ENCODE peak calls at places on chromosomes 13 and 19, in ten cellular contexts. One of them, this sample, is unnamed. For H3K4me1, the result is how much of the 10 kb centered on the place peaks cover.

GRCh38 chr19:52778811-52779210 is 7.8 kb downstream of the ZNF600 start:
- DNase-seq in OCI-LY7: no peak
- DNase-seq in tibial nerve: no peak
- DNase-seq in SK-N-SH: no peak
- DNase-seq in stomach: no peak
- DNase-seq in thoracic aorta: no peak
- DNase-seq in K562: no peak
- DNase-seq in hepatocyte: no peak
- DNase-seq in left lung: no peak
- DNase-seq in mammary epithelial cell: no peak
- DNase-seq in this sample: no peak

GRCh38 chr13:33353210-33353609 is 67.7 kb upstream of the STARD13 start:
- DNase-seq in stomach: no peak
- DNase-seq in tibial nerve: peak
- DNase-seq in SK-N-SH: no peak
- DNase-seq in mammary epithelial cell: no peak
- DNase-seq in K562: no peak
- DNase-seq in thoracic aorta: no peak
- DNase-seq in left lung: peak
- DNase-seq in hepatocyte: no peak
- DNase-seq in OCI-LY7: peak
- DNase-seq in this sample: peak

GRCh38 chr19:1080360-1081161 is 13.6 kb downstream of the ARHGAP45 start:
- DNase-seq in mammary epithelial cell: no peak
- DNase-seq in hepatocyte: no peak
- DNase-seq in OCI-LY7: no peak
- DNase-seq in tibial nerve: no peak
- DNase-seq in K562: no peak
- DNase-seq in stomach: no peak
- DNase-seq in left lung: no peak
- DNase-seq in thoracic aorta: no peak
- DNase-seq in SK-N-SH: no peak
- DNase-seq in this sample: no peak

GRCh38 chr19:56699552-56699951 is 28.0 kb upstream of the ZNF835 start:
- DNase-seq in stomach: no peak
- DNase-seq in OCI-LY7: no peak
- DNase-seq in mammary epithelial cell: no peak
- DNase-seq in K562: no peak
- DNase-seq in tibial nerve: no peak
- DNase-seq in thoracic aorta: no peak
- DNase-seq in hepatocyte: no peak
- DNase-seq in SK-N-SH: no peak
- DNase-seq in left lung: no peak
- DNase-seq in this sample: no peak

GRCh38 chr13:38421590-38422560 is 72.2 kb downstream of the UFM1 start:
- DNase-seq in hepatocyte: no peak
- DNase-seq in K562: no peak
- DNase-seq in OCI-LY7: no peak
- DNase-seq in SK-N-SH: no peak
- DNase-seq in left lung: no peak
- DNase-seq in stomach: no peak
- DNase-seq in tibial nerve: no peak
- DNase-seq in thoracic aorta: no peak
- DNase-seq in mammary epithelial cell: peak
- DNase-seq in this sample: peak

GRCh38 chr13:112366907-112367646 is 9.1 kb upstream of the SPACA7 start:
- DNase-seq in left lung: no peak
- DNase-seq in OCI-LY7: no peak
- DNase-seq in thoracic aorta: no peak
- DNase-seq in hepatocyte: no peak
- DNase-seq in K562: no peak
- DNase-seq in mammary epithelial cell: no peak
- DNase-seq in SK-N-SH: no peak
- DNase-seq in stomach: no peak
- DNase-seq in tibial nerve: no peak
- DNase-seq in this sample: no peak

GRCh38 chr19:9849786-9850185 is 14.7 kb downstream of the PIN1 start:
- DNase-seq in K562: no peak
- DNase-seq in left lung: no peak
- DNase-seq in tibial nerve: no peak
- DNase-seq in hepatocyte: no peak
- DNase-seq in mammary epithelial cell: no peak
- DNase-seq in stomach: no peak
- DNase-seq in SK-N-SH: no peak
- DNase-seq in thoracic aorta: no peak
- DNase-seq in OCI-LY7: no peak
- DNase-seq in this sample: no peak

GRCh38 chr13:110705826-110706569 is at the start of gene CARS2:
- DNase-seq in hepatocyte: peak
- DNase-seq in K562: peak
- DNase-seq in mammary epithelial cell: peak
- DNase-seq in left lung: peak
- DNase-seq in tibial nerve: peak
- DNase-seq in thoracic aorta: peak
- DNase-seq in SK-N-SH: peak
- DNase-seq in stomach: peak
- DNase-seq in OCI-LY7: peak
- DNase-seq in this sample: peak

DNA sequence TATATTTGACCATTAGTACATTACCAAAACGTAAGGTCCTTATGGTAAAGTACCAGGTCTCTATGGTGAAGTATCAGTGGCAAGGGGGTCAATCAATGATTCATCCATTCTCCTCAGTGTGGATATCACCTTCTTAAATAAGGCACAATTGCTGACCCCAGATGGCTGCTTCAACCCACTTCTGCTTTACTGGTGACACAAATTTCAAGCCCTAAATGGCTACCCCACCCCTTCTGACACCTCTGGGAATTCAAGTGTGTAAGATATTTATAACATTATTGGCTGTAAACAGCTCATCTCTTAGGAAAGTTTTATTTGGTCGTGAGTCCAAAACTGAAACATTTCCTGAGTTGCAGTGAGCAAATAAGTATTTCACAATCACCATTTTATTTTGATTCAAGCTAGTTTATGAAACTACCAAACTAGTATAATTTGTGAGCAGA is 7.9 kb upstream of the WBP4 start:
- DNase-seq in tibial nerve: peak
- DNase-seq in K562: no peak
- DNase-seq in thoracic aorta: no peak
- DNase-seq in mammary epithelial cell: peak
- DNase-seq in OCI-LY7: peak
- DNase-seq in left lung: no peak
- DNase-seq in stomach: no peak
- DNase-seq in SK-N-SH: no peak
- DNase-seq in hepatocyte: no peak
- DNase-seq in this sample: no peak
- H3K4me1 ChIP-seq in tibial nerve: under half
- H3K4me1 ChIP-seq in K562: under half
- H3K4me1 ChIP-seq in thoracic aorta: half or more
- H3K4me1 ChIP-seq in mammary epithelial cell: under half
- H3K4me1 ChIP-seq in OCI-LY7: half or more
- H3K4me1 ChIP-seq in left lung: under half
- H3K4me1 ChIP-seq in stomach: half or more
- H3K4me1 ChIP-seq in SK-N-SH: under half
- H3K4me1 ChIP-seq in hepatocyte: under half
- H3K4me1 ChIP-seq in this sample: under half

DNA sequence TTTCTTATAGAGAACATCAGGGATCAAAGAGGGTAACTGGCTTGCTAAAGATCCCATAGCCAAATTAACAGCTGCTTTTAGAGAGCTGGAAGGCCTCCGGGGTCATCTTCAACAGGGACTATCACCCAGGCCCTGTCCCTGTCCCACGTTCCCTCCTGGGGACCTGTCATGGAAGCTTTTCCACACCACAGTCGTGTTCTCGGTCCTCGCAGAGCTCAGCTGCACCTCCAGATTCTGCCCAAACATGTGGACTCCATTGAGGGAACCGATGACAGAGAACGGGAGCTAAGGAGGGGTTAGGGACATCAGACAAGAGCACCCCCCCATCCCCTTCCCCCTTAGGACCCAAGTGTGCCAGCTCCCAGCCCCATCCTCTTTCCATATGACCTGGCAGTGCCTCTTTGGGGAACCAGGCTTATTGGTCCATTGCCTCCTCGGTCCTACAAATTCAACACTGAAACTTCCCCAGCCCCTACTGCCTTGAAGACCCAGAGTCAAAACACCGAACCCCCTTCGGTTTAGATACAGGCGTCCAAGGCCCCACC is 568 bp downstream of the FUZ start:
- DNase-seq in hepatocyte: no peak
- DNase-seq in stomach: no peak
- DNase-seq in left lung: no peak
- DNase-seq in tibial nerve: no peak
- DNase-seq in K562: no peak
- DNase-seq in mammary epithelial cell: no peak
- DNase-seq in OCI-LY7: peak
- DNase-seq in thoracic aorta: no peak
- DNase-seq in SK-N-SH: no peak
- DNase-seq in this sample: no peak
- H3K27ac ChIP-seq in hepatocyte: peak
- H3K27ac ChIP-seq in stomach: peak
- H3K27ac ChIP-seq in left lung: peak
- H3K27ac ChIP-seq in tibial nerve: peak
- H3K27ac ChIP-seq in K562: peak
- H3K27ac ChIP-seq in mammary epithelial cell: peak
- H3K27ac ChIP-seq in OCI-LY7: peak
- H3K27ac ChIP-seq in thoracic aorta: peak
- H3K27ac ChIP-seq in SK-N-SH: peak
- H3K27ac ChIP-seq in this sample: peak

GRCh38 chr19:17289489-17289888 is 7.8 kb downstream of the ANKLE1 start:
- DNase-seq in left lung: peak
- DNase-seq in hepatocyte: peak
- DNase-seq in SK-N-SH: peak
- DNase-seq in K562: peak
- DNase-seq in stomach: peak
- DNase-seq in thoracic aorta: no peak
- DNase-seq in tibial nerve: no peak
- DNase-seq in mammary epithelial cell: no peak
- DNase-seq in OCI-LY7: peak
- DNase-seq in this sample: peak

GRCh38 chr19:17285415-17286135 is 3.9 kb downstream of the ANKLE1 start:
- DNase-seq in left lung: no peak
- DNase-seq in stomach: no peak
- DNase-seq in tibial nerve: no peak
- DNase-seq in K562: no peak
- DNase-seq in mammary epithelial cell: no peak
- DNase-seq in OCI-LY7: no peak
- DNase-seq in hepatocyte: no peak
- DNase-seq in SK-N-SH: no peak
- DNase-seq in thoracic aorta: no peak
- DNase-seq in this sample: no peak

GRCh38 chr19:17286263-17286662 is 4.6 kb downstream of the ANKLE1 start:
- DNase-seq in K562: no peak
- DNase-seq in left lung: no peak
- DNase-seq in thoracic aorta: no peak
- DNase-seq in SK-N-SH: no peak
- DNase-seq in hepatocyte: no peak
- DNase-seq in mammary epithelial cell: no peak
- DNase-seq in stomach: no peak
- DNase-seq in OCI-LY7: no peak
- DNase-seq in tibial nerve: no peak
- DNase-seq in this sample: no peak

GRCh38 chr19:17283504-17283996 is 1.8 kb downstream of the ANKLE1 start:
- DNase-seq in OCI-LY7: no peak
- DNase-seq in hepatocyte: no peak
- DNase-seq in SK-N-SH: no peak
- DNase-seq in mammary epithelial cell: no peak
- DNase-seq in stomach: no peak
- DNase-seq in thoracic aorta: no peak
- DNase-seq in K562: no peak
- DNase-seq in tibial nerve: no peak
- DNase-seq in left lung: no peak
- DNase-seq in this sample: no peak

DNA sequence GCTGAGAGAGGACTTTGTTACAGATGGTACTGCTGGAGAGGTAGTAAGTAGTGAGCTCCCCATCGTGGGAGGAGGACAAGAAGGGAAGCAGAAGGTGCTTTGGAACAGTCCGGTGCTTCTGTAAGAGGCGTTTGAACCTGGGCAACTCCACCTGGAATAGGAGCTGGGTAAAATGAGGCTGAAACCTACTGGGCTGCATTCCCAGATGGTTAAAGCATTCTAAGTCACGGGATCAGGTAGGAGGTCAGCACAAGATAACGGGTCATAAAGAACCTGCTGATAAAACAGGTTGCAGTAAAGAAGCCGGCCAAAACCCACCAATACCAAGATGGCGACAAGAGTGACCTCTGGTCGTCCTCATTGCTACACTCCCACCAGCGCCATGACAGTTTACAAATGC is 5.0 kb downstream of the ANKLE1 start:
- DNase-seq in stomach: no peak
- DNase-seq in K562: no peak
- DNase-seq in thoracic aorta: no peak
- DNase-seq in hepatocyte: no peak
- DNase-seq in SK-N-SH: no peak
- DNase-seq in OCI-LY7: no peak
- DNase-seq in tibial nerve: no peak
- DNase-seq in mammary epithelial cell: no peak
- DNase-seq in left lung: no peak
- DNase-seq in this sample: no peak
- H3K4me1 ChIP-seq in stomach: under half
- H3K4me1 ChIP-seq in K562: under half
- H3K4me1 ChIP-seq in thoracic aorta: under half
- H3K4me1 ChIP-seq in hepatocyte: under half
- H3K4me1 ChIP-seq in SK-N-SH: under half
- H3K4me1 ChIP-seq in OCI-LY7: under half
- H3K4me1 ChIP-seq in tibial nerve: under half
- H3K4me1 ChIP-seq in mammary epithelial cell: under half
- H3K4me1 ChIP-seq in left lung: under half
- H3K4me1 ChIP-seq in this sample: under half

GRCh38 chr19:31316201-31316951 is 32.9 kb downstream of the TSHZ3 start:
- DNase-seq in hepatocyte: no peak
- DNase-seq in thoracic aorta: no peak
- DNase-seq in mammary epithelial cell: no peak
- DNase-seq in tibial nerve: peak
- DNase-seq in K562: no peak
- DNase-seq in SK-N-SH: no peak
- DNase-seq in left lung: peak
- DNase-seq in stomach: no peak
- DNase-seq in OCI-LY7: no peak
- DNase-seq in this sample: peak

GRCh38 chr19:31317542-31317941 is 31.7 kb downstream of the TSHZ3 start:
- DNase-seq in hepatocyte: no peak
- DNase-seq in SK-N-SH: no peak
- DNase-seq in thoracic aorta: no peak
- DNase-seq in stomach: no peak
- DNase-seq in OCI-LY7: no peak
- DNase-seq in left lung: no peak
- DNase-seq in K562: no peak
- DNase-seq in tibial nerve: no peak
- DNase-seq in mammary epithelial cell: no peak
- DNase-seq in this sample: peak

GRCh38 chr19:31315621-31316011 is 33.6 kb downstream of the TSHZ3 start:
- DNase-seq in hepatocyte: no peak
- DNase-seq in stomach: no peak
- DNase-seq in thoracic aorta: no peak
- DNase-seq in mammary epithelial cell: no peak
- DNase-seq in K562: no peak
- DNase-seq in SK-N-SH: no peak
- DNase-seq in tibial nerve: no peak
- DNase-seq in OCI-LY7: no peak
- DNase-seq in left lung: no peak
- DNase-seq in this sample: no peak

GRCh38 chr19:31318790-31319189 is 30.4 kb downstream of the TSHZ3 start:
- DNase-seq in SK-N-SH: no peak
- DNase-seq in tibial nerve: no peak
- DNase-seq in stomach: no peak
- DNase-seq in mammary epithelial cell: no peak
- DNase-seq in thoracic aorta: no peak
- DNase-seq in left lung: no peak
- DNase-seq in K562: no peak
- DNase-seq in hepatocyte: no peak
- DNase-seq in OCI-LY7: no peak
- DNase-seq in this sample: no peak

GRCh38 chr19:31317098-31317497 is 32.1 kb downstream of the TSHZ3 start:
- DNase-seq in stomach: no peak
- DNase-seq in mammary epithelial cell: no peak
- DNase-seq in tibial nerve: no peak
- DNase-seq in thoracic aorta: no peak
- DNase-seq in left lung: no peak
- DNase-seq in hepatocyte: no peak
- DNase-seq in K562: no peak
- DNase-seq in SK-N-SH: peak
- DNase-seq in OCI-LY7: no peak
- DNase-seq in this sample: peak
- H3K27ac ChIP-seq in stomach: peak
- H3K27ac ChIP-seq in mammary epithelial cell: no peak
- H3K27ac ChIP-seq in tibial nerve: peak
- H3K27ac ChIP-seq in thoracic aorta: no peak
- H3K27ac ChIP-seq in left lung: peak
- H3K27ac ChIP-seq in hepatocyte: no peak
- H3K27ac ChIP-seq in K562: no peak
- H3K27ac ChIP-seq in SK-N-SH: no peak
- H3K27ac ChIP-seq in OCI-LY7: no peak
- H3K27ac ChIP-seq in this sample: peak

This sample was measured in SJCRH30.